ENCODE peak calls at places on chromosomes 6 and 20, in ten cellular contexts. P is ovary, I is neural progenitor cell, L is hepatocyte, A is A549, U is cardiac muscle cell, E is mammary epithelial cell, M is tibial artery, Z is transverse colon, F is heart left ventricle. V is an unnamed sample. For H3K4me1, the result is how much of the 10 kb centered on the place peaks cover.

GRCh38 chr6:11085758-11086435 is 7.7 kb upstream of the SMIM13 start:
- DNase-seq in I (no peak), A (no peak), E (no peak), Z (no peak), U (peak), M (no peak), P (no peak), F (no peak), L (no peak), V (no peak)

GRCh38 chr20:59170406-59171349 is 7.1 kb downstream of the ZNF831 start:
- DNase-seq in E (no peak), Z (peak), A (no peak), F (no peak), L (no peak), M (no peak), U (no peak), P (no peak), I (no peak), V (no peak)

GRCh38 chr20:62027698-62028321 is 37.9 kb downstream of the TAF4 start:
- DNase-seq in I (peak), E (no peak), P (no peak), F (peak), U (no peak), L (no peak), A (no peak), Z (no peak), M (no peak), V (no peak)

GRCh38 chr20:40980828-40981310 is 47.8 kb upstream of the TOP1 start:
- DNase-seq in U (no peak), L (no peak), M (no peak), F (no peak), P (no peak), I (no peak), Z (no peak), A (no peak), E (no peak), V (no peak)

GRCh38 chr6:83879746-83880145 is 20.3 kb downstream of the CYB5R4 start:
- DNase-seq in U (no peak), P (no peak), M (no peak), A (no peak), L (no peak), Z (no peak), E (no peak), I (no peak), F (no peak), V (no peak)

GRCh38 chr6:89843070-89843469 is 13.4 kb downstream of the CASP8AP2 start:
- DNase-seq in I (no peak), E (peak), A (no peak), L (no peak), Z (no peak), F (no peak), U (peak), M (no peak), P (no peak), V (no peak)

GRCh38 chr20:49385471-49385870 is 97.0 kb downstream of the KCNB1 start:
- DNase-seq in Z (no peak), A (peak), I (peak), M (no peak), L (peak), F (no peak), P (no peak), U (peak), E (peak), V (peak)

GRCh38 chr6:83546636-83547035 is 34.3 kb downstream of the PRSS35 start:
- DNase-seq in P (no peak), Z (peak), M (no peak), F (no peak), L (peak), A (no peak), U (no peak), I (no peak), E (no peak), V (no peak)

GRCh38 chr6:152057832-152058498 is 250.5 kb downstream of the ESR1 start:
- DNase-seq in P (no peak), L (no peak), U (no peak), M (no peak), A (no peak), I (no peak), F (no peak), Z (no peak), E (no peak), V (no peak)

GRCh38 chr6:100372326-100372725 is 92.4 kb downstream of the SIM1 start:
- DNase-seq in A (no peak), Z (no peak), P (no peak), L (no peak), M (no peak), U (no peak), F (no peak), E (no peak), I (no peak), V (no peak)

GRCh38 chr20:63687419-63688233 is 8.8 kb upstream of the TNFRSF6B start:
- DNase-seq in Z (no peak), M (no peak), E (no peak), L (no peak), I (no peak), F (no peak), U (no peak), A (no peak), P (peak), V (no peak)

GRCh38 chr6:4610256-4610655 is 165.9 kb upstream of the CDYL start:
- DNase-seq in I (no peak), U (peak), F (peak), P (no peak), A (no peak), Z (peak), L (no peak), M (peak), E (peak), V (no peak)

GRCh38 chr6:162814417-162814988 is 86.7 kb downstream of the PACRG start:
- DNase-seq in F (no peak), Z (no peak), I (no peak), A (no peak), E (no peak), M (no peak), P (no peak), U (no peak), L (no peak), V (no peak)

GRCh38 chr6:129183681-129184216 is 300.8 kb downstream of the LAMA2 start:
- DNase-seq in E (peak), A (no peak), I (no peak), L (peak), P (no peak), U (peak), M (no peak), Z (no peak), F (no peak), V (no peak)

GRCh38 chr20:46060301-46060881 is 29.4 kb downstream of the NCOA5 start:
- DNase-seq in L (no peak), P (no peak), E (no peak), U (no peak), M (no peak), F (no peak), A (no peak), I (no peak), Z (no peak), V (no peak)

GRCh38 chr6:36544228-36544627 is 3.1 kb downstream of the STK38 start:
- DNase-seq in E (peak), I (no peak), A (no peak), F (no peak), Z (peak), U (peak), L (no peak), M (no peak), P (no peak), V (no peak)

GRCh38 chr6:118467181-118467580 is 80.9 kb upstream of the PLN start:
- DNase-seq in P (no peak), Z (no peak), F (no peak), U (no peak), L (no peak), M (no peak), E (no peak), I (no peak), A (no peak), V (no peak)

GRCh38 chr6:126077810-126078791 is 91.8 kb downstream of the TRMT11 start:
- DNase-seq in E (no peak), A (no peak), Z (peak), P (no peak), M (peak), L (no peak), I (no peak), U (no peak), F (no peak), V (no peak)

GRCh38 chr20:10596726-10597125 is 77.1 kb downstream of the JAG1 start:
- DNase-seq in U (peak), L (no peak), M (no peak), I (no peak), Z (no peak), P (no peak), A (peak), E (peak), F (no peak), V (no peak)

GRCh38 chr20:20695250-20695816 is 17.1 kb downstream of the RALGAPA2 start:
- DNase-seq in I (no peak), L (no peak), A (no peak), F (no peak), M (no peak), U (no peak), Z (no peak), P (no peak), E (peak), V (no peak)

GRCh38 chr6:42007753-42008528 is 42.4 kb upstream of the TAF8 start:
- DNase-seq in M (no peak), Z (no peak), A (no peak), E (no peak), I (no peak), P (no peak), F (no peak), U (no peak), L (no peak), V (no peak)

GRCh38 chr6:53916804-53917463 is 122.1 kb downstream of the LRRC1 start:
- DNase-seq in M (no peak), A (no peak), Z (no peak), P (no peak), U (no peak), E (no peak), I (no peak), L (no peak), F (no peak), V (no peak)

GRCh38 chr6:33117826-33118277 is 42.1 kb downstream of the HLA-DPB1 start:
- DNase-seq in P (no peak), L (no peak), Z (no peak), F (no peak), M (no peak), U (no peak), A (no peak), E (no peak), I (no peak), V (no peak)

GRCh38 chr6:129031051-129031599 is 148.2 kb downstream of the LAMA2 start:
- DNase-seq in M (no peak), A (no peak), F (no peak), E (peak), L (no peak), P (no peak), U (peak), I (no peak), Z (no peak), V (no peak)

GRCh38 chr6:12112540-12113189 is 100.6 kb downstream of the HIVEP1 start:
- DNase-seq in A (no peak), L (no peak), Z (no peak), E (no peak), P (no peak), U (peak), M (no peak), F (peak), I (no peak), V (no peak)

GRCh38 chr6:97437087-97437486 is 154.1 kb upstream of the MMS22L start:
- DNase-seq in F (no peak), Z (no peak), M (no peak), U (peak), E (peak), A (peak), I (peak), P (no peak), L (peak), V (peak)

GRCh38 chr6:97440590-97441176 is 157.7 kb upstream of the MMS22L start:
- DNase-seq in L (peak), P (no peak), I (peak), M (no peak), F (no peak), A (peak), U (peak), Z (no peak), E (peak), V (peak)

GRCh38 chr6:97443408-97444080 is 160.5 kb upstream of the MMS22L start:
- DNase-seq in F (no peak), U (no peak), I (no peak), E (no peak), Z (no peak), A (no peak), L (no peak), P (no peak), M (no peak), V (no peak)

DNA sequence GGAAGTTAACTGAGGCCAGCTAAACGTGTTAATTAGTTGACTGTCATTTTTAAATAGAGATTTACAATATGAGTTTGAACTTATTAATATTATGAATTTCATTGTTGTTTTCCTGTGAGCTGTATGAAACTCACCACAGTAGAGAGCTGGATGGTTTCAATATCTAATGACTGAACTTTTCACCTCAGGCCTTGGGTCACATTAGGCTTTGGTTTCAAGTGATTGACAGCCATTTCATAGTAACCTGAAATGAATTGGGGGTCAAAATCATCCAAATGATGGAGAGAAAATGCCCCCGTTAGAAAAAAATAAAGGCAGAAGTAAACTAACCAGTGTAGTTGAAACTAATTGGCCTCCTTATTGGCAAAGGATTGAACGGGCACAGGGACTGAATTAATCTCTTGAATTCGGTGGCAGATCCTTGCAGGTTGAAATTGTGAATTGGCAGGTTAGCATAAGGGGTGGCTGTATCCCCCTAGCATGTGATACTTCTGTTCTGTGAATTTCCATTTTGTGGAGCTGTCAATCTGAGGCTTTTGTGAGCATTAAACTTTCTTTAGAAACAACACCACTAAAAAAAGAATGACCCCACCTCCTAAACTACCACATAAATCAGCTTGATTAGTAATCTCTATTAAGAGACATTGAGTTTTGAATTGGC is 155.1 kb upstream of the MMS22L start:
- DNase-seq in L (no peak), F (no peak), A (no peak), E (no peak), P (no peak), U (no peak), M (no peak), Z (no peak), I (no peak), V (no peak)
- TF ChIP-seq CTCF in L (no peak), F (no peak), A (no peak), E (no peak), P (no peak), U (no peak), M (no peak), Z (no peak), I (no peak), V (no peak)

GRCh38 chr20:3432844-3433243 is 25.4 kb upstream of the DNAAF9 start:
- DNase-seq in I (no peak), A (no peak), P (no peak), L (no peak), E (no peak), Z (no peak), F (no peak), M (no peak), U (no peak), V (no peak)

GRCh38 chr20:3433720-3434119 is 26.3 kb upstream of the DNAAF9 start:
- DNase-seq in A (no peak), E (no peak), I (no peak), F (no peak), U (no peak), P (no peak), L (no peak), Z (no peak), M (no peak), V (no peak)

GRCh38 chr20:3434232-3434631 is 26.8 kb upstream of the DNAAF9 start:
- DNase-seq in P (no peak), Z (no peak), L (no peak), M (no peak), E (no peak), A (no peak), U (no peak), I (no peak), F (no peak), V (no peak)

GRCh38 chr20:3430376-3431069 is 23.1 kb upstream of the DNAAF9 start:
- DNase-seq in U (no peak), E (no peak), M (no peak), F (peak), I (no peak), Z (no peak), L (no peak), A (no peak), P (no peak), V (no peak)

DNA sequence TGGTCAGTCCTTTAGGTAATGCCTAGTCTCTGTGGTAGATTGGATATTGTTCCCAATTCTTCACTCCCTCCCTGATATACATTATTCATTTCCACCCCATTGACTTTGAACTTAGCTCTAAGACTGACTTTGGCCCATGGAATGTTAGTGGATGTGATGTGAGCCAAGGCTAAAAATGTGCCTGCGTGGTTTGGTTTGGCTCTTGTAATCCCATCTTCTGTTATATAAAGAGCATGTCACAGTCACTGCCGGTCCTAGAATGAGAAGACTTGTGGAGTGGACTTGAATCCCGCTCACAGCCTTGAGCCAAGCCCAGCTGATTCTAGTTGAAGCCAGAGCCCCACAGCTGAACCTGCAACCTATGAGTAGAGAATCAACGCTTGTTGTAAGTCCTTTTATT is 23.6 kb upstream of the DNAAF9 start:
- DNase-seq in P (no peak), Z (no peak), L (no peak), F (no peak), E (no peak), M (no peak), A (no peak), U (no peak), I (no peak), V (no peak)
- H3K4me1 ChIP-seq in P (under half), Z (under half), L (under half), F (under half), E (under half), M (under half), A (under half), U (under half), I (under half), V (under half)

GRCh38 chr6:57222684-57223077 is 574 bp upstream of the RAB23 start:
- DNase-seq in E (no peak), U (no peak), L (peak), Z (no peak), P (no peak), M (no peak), I (peak), A (no peak), F (no peak), V (no peak)

GRCh38 chr6:57220083-57220703 is 1.9 kb downstream of the RAB23 start:
- DNase-seq in L (no peak), Z (no peak), E (peak), M (no peak), U (no peak), F (no peak), I (no peak), P (no peak), A (no peak), V (no peak)

GRCh38 chr6:57224769-57225515 is 2.8 kb upstream of the RAB23 start:
- DNase-seq in F (no peak), M (no peak), P (no peak), U (peak), A (no peak), Z (no peak), I (no peak), L (peak), E (peak), V (no peak)

GRCh38 chr6:57221936-57222683 is at the start of gene RAB23:
- DNase-seq in P (peak), M (peak), Z (peak), L (peak), I (peak), F (peak), U (peak), A (peak), E (peak), V (peak)

DNA sequence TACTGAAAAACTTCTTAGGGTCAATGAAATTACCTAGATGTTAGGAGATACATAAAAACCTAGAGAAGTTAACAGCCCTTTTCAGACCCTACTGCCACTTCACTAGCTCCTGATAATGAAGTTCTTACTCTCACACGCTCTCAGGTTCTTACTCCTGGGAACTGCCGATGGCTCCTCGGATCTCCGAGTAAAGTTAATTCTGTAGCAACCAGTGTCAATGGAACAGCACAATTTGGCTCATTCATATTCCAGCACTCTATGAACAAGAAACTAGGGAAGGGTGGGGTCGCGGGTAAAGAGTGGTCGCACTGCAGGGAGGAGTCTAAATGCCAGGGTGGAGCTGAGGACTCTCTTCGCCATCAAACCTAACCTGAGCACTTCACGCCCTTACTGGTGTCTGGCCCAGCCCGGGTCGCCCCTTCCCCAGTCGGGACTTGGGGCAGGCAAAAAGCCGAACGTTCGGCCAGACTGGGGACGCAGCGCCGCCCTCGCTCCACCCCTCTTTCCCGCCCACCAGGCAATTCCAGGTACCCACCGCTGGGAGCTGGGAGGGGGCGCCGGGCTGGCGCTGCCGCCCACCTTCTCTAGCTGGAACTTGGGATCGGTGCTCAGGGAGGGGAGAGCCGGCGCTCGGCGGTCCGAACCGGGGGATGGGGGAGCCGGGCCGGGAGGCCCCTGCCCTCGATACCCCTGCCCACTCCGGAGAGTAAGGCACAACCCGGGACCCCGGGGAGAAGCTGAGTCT is 744 bp downstream of the RAB23 start:
- DNase-seq in A (peak), P (peak), U (peak), E (peak), I (peak), L (peak), Z (peak), M (peak), F (peak), V (peak)
- TF ChIP-seq CTCF in A (no peak), P (peak), U (peak), E (peak), I (peak), L (peak), Z (peak), M (peak), F (peak), V (peak)

GRCh38 chr6:29760328-29760727 is 37.1 kb downstream of the HLA-F start:
- DNase-seq in A (no peak), Z (no peak), I (no peak), E (no peak), U (no peak), P (no peak), F (no peak), M (no peak), L (no peak), V (no peak)
- H3K4me1 ChIP-seq in A (under half), Z (under half), I (under half), E (under half), U (under half), P (under half), F (under half), M (under half), L (under half), V (under half)

DNA sequence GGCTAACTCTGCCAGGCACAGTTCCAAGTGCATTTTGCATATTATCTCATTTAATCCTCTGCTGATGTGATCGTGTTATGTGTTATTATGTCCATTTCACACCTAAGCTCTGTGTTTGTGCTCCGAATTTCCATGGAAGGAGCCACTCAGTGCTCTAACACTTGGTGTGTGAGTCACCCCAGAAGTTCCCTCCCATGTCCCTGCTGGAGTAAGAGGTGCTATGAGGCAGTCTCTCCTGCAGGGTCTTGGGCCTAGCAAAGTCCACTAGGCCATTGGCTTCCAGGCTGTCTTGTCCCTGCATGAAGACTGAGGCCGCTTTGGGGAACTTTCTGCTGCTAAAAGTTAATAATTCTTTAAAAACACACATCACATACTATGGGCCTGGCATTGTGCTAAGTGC is 405.9 kb upstream of the SULF2 start:
- DNase-seq in E (no peak), F (no peak), M (no peak), Z (no peak), U (peak), P (peak), A (no peak), L (peak), I (no peak), V (no peak)
- TF ChIP-seq CTCF in E (no peak), F (no peak), M (no peak), Z (no peak), U (no peak), P (no peak), A (no peak), L (no peak), I (no peak), V (no peak)

V was measured in Caco-2.